ENCODE peak calls at places on chromosome 16, in five cellular contexts. S is ovary, T is IMR-90, L is H1, O is stomach. H is an unnamed sample.

GRCh38 chr16:54194008-54194731 is 92.4 kb downstream of the IRX3 start:
- DNase-seq in S (peak), T (no peak), L (no peak), O (peak), H (no peak)

GRCh38 chr16:84277244-84277823 is 17.3 kb upstream of the WFDC1 start:
- DNase-seq in S (peak), T (peak), L (no peak), O (peak), H (peak)

GRCh38 chr16:81446318-81447275 is 2.0 kb downstream of the CMIP start:
- DNase-seq in S (no peak), T (peak), L (no peak), O (peak), H (no peak)

GRCh38 chr16:16083421-16084156 is 134.2 kb downstream of the ABCC1 start:
- DNase-seq in S (no peak), T (peak), L (no peak), O (no peak), H (peak)

GRCh38 chr16:15461376-15461775 is 27.0 kb downstream of the BMERB1 start:
- DNase-seq in S (no peak), T (no peak), L (no peak), O (no peak), H (no peak)

GRCh38 chr16:8110572-8111514 is 479.5 kb downstream of the TMEM114 start:
- DNase-seq in S (no peak), T (no peak), L (no peak), O (no peak), H (no peak)

GRCh38 chr16:2450535-2450934 is 9.4 kb upstream of the TEDC2 start:
- DNase-seq in S (peak), T (no peak), L (no peak), O (no peak), H (no peak)

GRCh38 chr16:77394699-77395098 is 40.1 kb downstream of the ADAMTS18 start:
- DNase-seq in S (no peak), T (no peak), L (no peak), O (no peak), H (no peak)

GRCh38 chr16:1407749-1408148 is 6.8 kb downstream of the UNKL start:
- DNase-seq in S (peak), T (peak), L (no peak), O (no peak), H (no peak)

GRCh38 chr16:67718668-67719047 is 458 bp downstream of the GFOD2 start:
- DNase-seq in S (no peak), T (no peak), L (no peak), O (no peak), H (no peak)

GRCh38 chr16:48392407-48392806 is 7.2 kb upstream of the SIAH1 start:
- DNase-seq in S (no peak), T (no peak), L (no peak), O (no peak), H (no peak)

GRCh38 chr16:57501492-57501891 is 15.2 kb upstream of the DOK4 start:
- DNase-seq in S (no peak), T (no peak), L (no peak), O (no peak), H (no peak)

GRCh38 chr16:2787406-2787805 is at the start of gene PRSS33:
- DNase-seq in S (no peak), T (no peak), L (no peak), O (no peak), H (no peak)

GRCh38 chr16:31351937-31352315 is 3.0 kb upstream of the ITGAX start:
- DNase-seq in S (no peak), T (no peak), L (no peak), O (no peak), H (peak)

GRCh38 chr16:54957403-54957802 is 26.7 kb downstream of the IRX5 start:
- DNase-seq in S (no peak), T (no peak), L (no peak), O (peak), H (no peak)

GRCh38 chr16:78005881-78006280 is 16.5 kb upstream of the CLEC3A start:
- DNase-seq in S (no peak), T (no peak), L (no peak), O (no peak), H (no peak)

GRCh38 chr16:55043499-55043898 is 112.8 kb downstream of the IRX5 start:
- DNase-seq in S (no peak), T (no peak), L (no peak), O (no peak), H (no peak)

GRCh38 chr16:17768257-17768656 is 297.5 kb upstream of the XYLT1 start:
- DNase-seq in S (no peak), T (peak), L (no peak), O (no peak), H (no peak)

GRCh38 chr16:5916711-5917191 is 819.2 kb upstream of the EEF2KMT start:
- DNase-seq in S (no peak), T (no peak), L (no peak), O (no peak), H (no peak)

GRCh38 chr16:68526782-68527145 is 12.3 kb upstream of the ZFP90 start:
- DNase-seq in S (no peak), T (no peak), L (no peak), O (no peak), H (no peak)

GRCh38 chr16:88835383-88835782 is 21.4 kb downstream of the GALNS start:
- DNase-seq in S (no peak), T (no peak), L (no peak), O (no peak), H (no peak)
- TF ChIP-seq POLR2A in S (no peak), T (no peak), L (no peak), O (no peak), H (no peak)

DNA sequence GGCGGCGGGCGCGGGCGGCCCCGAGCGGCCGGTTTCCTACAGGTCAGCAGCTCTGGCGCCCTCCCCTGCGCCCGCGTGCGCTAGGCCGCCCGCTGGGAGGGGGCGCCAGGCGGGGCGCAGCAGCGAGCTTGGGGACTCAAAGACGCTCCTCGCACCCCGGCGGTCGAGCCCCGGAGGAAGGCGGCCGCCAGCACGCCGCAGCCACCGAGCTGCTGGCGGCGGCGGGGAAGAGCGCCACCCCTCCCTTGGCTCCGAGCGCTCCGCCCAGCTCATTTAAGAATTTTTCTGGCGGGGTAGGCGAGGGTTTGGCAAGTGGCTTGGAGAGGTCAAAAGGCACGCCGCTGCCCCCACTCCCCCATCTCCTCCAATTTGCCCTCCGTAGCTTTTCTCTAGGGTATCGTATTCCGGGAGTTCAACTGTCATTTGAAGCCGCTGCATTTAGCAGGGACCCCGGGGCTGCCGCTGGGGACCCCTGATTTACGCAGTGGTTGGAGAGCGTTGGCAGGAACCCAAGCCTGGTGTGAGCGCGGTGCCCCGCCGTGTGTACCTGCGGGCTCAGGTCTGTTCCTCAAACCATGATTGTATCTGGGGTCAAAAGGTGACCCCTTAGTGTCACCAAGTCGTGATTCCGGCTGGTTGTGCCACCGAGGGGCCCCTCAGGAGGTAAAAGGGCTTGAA is 59.5 kb upstream of the GSE1 start:
- DNase-seq in S (peak), T (peak), L (no peak), O (peak), H (peak)
- TF ChIP-seq POLR2A in S (no peak), T (no peak), L (peak), O (no peak), H (peak)

GRCh38 chr16:10877472-10877946 is 507 bp downstream of the CIITA start:
- DNase-seq in S (no peak), T (no peak), L (no peak), O (no peak), H (no peak)

GRCh38 chr16:10879681-10880589 is 2.9 kb downstream of the CIITA start:
- DNase-seq in S (no peak), T (no peak), L (no peak), O (no peak), H (no peak)

GRCh38 chr16:10878328-10878643 is 1.3 kb downstream of the CIITA start:
- DNase-seq in S (no peak), T (no peak), L (no peak), O (no peak), H (no peak)

GRCh38 chr16:10880609-10881452 is 3.8 kb downstream of the CIITA start:
- DNase-seq in S (no peak), T (no peak), L (no peak), O (no peak), H (no peak)

DNA sequence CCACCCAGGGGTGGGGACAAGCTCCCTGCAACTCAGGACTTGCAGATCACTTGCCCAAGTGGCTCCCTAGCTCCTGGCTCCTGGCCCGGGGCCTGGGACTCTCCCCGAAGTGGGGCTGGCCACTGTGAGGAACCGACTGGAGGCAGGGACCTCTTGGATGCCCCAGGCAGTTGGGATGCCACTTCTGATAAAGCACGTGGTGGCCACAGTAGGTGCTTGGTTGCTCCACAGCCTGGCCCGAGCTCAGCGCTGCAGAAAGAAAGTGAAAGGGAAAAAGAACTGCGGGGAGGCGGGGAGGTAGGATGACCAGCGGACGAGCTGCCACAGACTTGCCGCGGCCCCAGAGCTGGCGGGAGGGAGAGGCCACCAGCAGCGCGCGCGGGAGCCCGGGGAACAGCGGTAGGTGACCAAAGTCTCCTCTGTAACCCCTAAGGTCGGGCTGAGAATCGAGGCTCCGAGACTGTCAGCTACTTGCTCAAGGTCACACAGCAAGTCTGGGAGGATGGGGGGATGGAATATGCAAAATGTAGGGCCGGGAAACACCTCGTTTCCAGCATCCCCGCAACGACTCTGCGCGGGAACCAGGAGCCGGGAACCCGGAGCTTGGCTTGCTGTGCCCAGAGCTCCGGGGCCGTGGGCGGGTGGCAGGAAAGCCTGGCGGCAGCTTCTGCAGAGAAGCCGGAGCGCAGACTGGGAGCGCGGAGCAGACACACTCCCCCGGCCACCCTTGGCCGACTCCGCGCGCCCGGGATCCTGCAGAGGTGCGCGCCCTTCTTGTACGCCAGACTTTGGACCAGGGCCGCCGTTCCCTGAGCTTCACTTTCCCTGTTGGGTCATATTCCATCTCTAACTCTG is 1.9 kb downstream of the CIITA start:
- DNase-seq in S (peak), T (peak), L (no peak), O (peak), H (peak)
- TF ChIP-seq POLR2A in S (no peak), T (no peak), L (no peak), O (no peak), H (peak)

GRCh38 chr16:88809068-88809675 is 2.6 kb downstream of the APRT start:
- DNase-seq in S (no peak), T (no peak), L (no peak), O (no peak), H (no peak)
- TF ChIP-seq POLR2A in S (no peak), T (no peak), L (peak), O (no peak), H (no peak)

GRCh38 chr16:88643546-88643932 is 5.2 kb downstream of the IL17C start:
- DNase-seq in S (no peak), T (no peak), L (no peak), O (no peak), H (no peak)

GRCh38 chr16:88645455-88645854 is 5.4 kb downstream of the CYBA start:
- DNase-seq in S (no peak), T (no peak), L (no peak), O (no peak), H (no peak)

GRCh38 chr16:88646345-88647034 is 4.4 kb downstream of the CYBA start:
- DNase-seq in S (no peak), T (no peak), L (no peak), O (no peak), H (no peak)

GRCh38 chr16:88647178-88648070 is 3.4 kb downstream of the CYBA start:
- DNase-seq in S (no peak), T (no peak), L (no peak), O (no peak), H (no peak)

DNA sequence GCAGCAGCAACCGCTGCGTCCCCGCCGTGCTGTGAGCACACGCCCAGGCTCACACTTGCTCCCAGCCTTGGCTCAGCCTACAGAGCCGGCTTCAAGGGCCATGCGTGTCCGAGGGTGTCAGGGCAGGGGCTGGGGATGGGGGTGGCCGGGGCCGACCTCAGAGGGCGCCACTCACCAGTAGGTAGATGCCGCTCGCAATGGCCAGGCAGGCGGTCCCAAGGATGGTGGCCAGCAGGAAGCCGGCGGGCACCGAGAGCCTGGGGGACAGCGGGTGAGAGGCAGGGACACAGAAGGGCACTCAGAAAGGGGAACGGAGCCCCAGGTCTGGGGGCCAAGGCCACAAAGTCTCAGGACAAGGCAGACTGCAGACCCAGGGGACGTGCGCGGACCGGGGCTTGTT is 4.9 kb downstream of the CYBA start:
- DNase-seq in S (no peak), T (no peak), L (no peak), O (no peak), H (no peak)
- TF ChIP-seq POLR2A in S (no peak), T (no peak), L (no peak), O (no peak), H (no peak)